ENCODE peak calls at places on chromosomes 4 and X, in four cellular contexts. F, U, V and W are unnamed samples.

GRCh38 chr4:39526283-39526682 is 956 bp downstream of the UGDH start:
- DNase-seq in F (no peak), U (no peak), V (no peak), W (no peak)

GRCh38 chr4:157700898-157701694 is 471.7 kb downstream of the GASK1B start:
- DNase-seq in F (no peak), U (peak; percentile 28), V (no peak), W (no peak)

GRCh38 chr4:7201351-7202305 is 9.3 kb downstream of the SORCS2 start:
- DNase-seq in F (no peak), U (peak; percentile 14), V (no peak), W (no peak)

GRCh38 chr4:77600521-77601451 is 4.8 kb upstream of the CXCL13 start:
- DNase-seq in F (peak; percentile 29), U (peak; percentile 59), V (no peak), W (peak; percentile 44)

GRCh38 chr4:1047106-1047975 is 35.9 kb downstream of the FGFRL1 start:
- DNase-seq in F (no peak), U (no peak), V (no peak), W (peak; percentile 41)

GRCh38 chr4:39970559-39971270 is 7.0 kb downstream of the PDS5A start:
- DNase-seq in F (no peak), U (peak; percentile 87), V (peak; percentile 23), W (peak; percentile 43)

GRCh38 chr4:150931796-150932195 is 83.3 kb downstream of the LRBA start:
- DNase-seq in F (no peak), U (no peak), V (no peak), W (no peak)

GRCh38 chr4:111266937-111267336 is 644.1 kb upstream of the PITX2 start:
- DNase-seq in F (no peak), U (no peak), V (no peak), W (no peak)

GRCh38 chr4:104901438-104901837 is 245.2 kb upstream of the TET2 start:
- DNase-seq in F (no peak), U (peak; percentile 48), V (peak; percentile 1), W (peak; percentile 28)

GRCh38 chr4:80173387-80173786 is 23.9 kb upstream of the PRDM8 start:
- DNase-seq in F (peak; percentile 88), U (no peak), V (no peak), W (no peak)

GRCh38 chr4:25100156-25100555 is 60.1 kb downstream of the SEPSECS start:
- DNase-seq in F (no peak), U (no peak), V (no peak), W (no peak)

GRCh38 chr4:69830529-69831269 is 29.2 kb downstream of the SULT1E1 start:
- DNase-seq in F (no peak), U (peak; percentile 47), V (no peak), W (peak; percentile 45)

GRCh38 chr4:130257271-130257670 is 1161.3 kb downstream of the C4orf33 start:
- DNase-seq in F (peak; percentile 22), U (no peak), V (no peak), W (no peak)

GRCh38 chrX:36856849-36857248 is 151.3 kb upstream of the FAM47C start:
- DNase-seq in F (peak; percentile 2), U (no peak), V (no peak), W (no peak)

GRCh38 chr4:5753766-5754528 is 42.9 kb downstream of the EVC start:
- DNase-seq in F (peak; percentile 97), U (no peak), V (no peak), W (no peak)

GRCh38 chr4:166602068-166602467 is 632.2 kb downstream of the SPOCK3 start:
- DNase-seq in F (no peak), U (no peak), V (no peak), W (no peak)

GRCh38 chr4:182807346-182807745 is 109.8 kb downstream of the DCTD start:
- DNase-seq in F (no peak), U (no peak), V (no peak), W (no peak)

GRCh38 chr4:40475609-40476008 is 140.5 kb downstream of the CHRNA9 start:
- DNase-seq in F (no peak), U (peak; percentile 18), V (no peak), W (no peak)

GRCh38 chr4:188282620-188283232 is 143.5 kb downstream of the TRIML1 start:
- DNase-seq in F (no peak), U (peak; percentile 40), V (peak; percentile 17), W (peak; percentile 66)

GRCh38 chr4:32775049-32775448 is 2054.9 kb downstream of the PCDH7 start:
- DNase-seq in F (no peak), U (peak; percentile 80), V (no peak), W (peak; percentile 46)

GRCh38 chr4:48660347-48660746 is 119.7 kb downstream of the FRYL start:
- DNase-seq in F (no peak), U (no peak), V (no peak), W (no peak)

GRCh38 chr4:89196056-89196674 is 84.8 kb downstream of the TIGD2 start:
- DNase-seq in F (no peak), U (peak; percentile 89), V (no peak), W (no peak)

GRCh38 chr4:23932935-23933334 is 43.1 kb upstream of the PPARGC1A start:
- DNase-seq in F (peak; percentile 8), U (peak; percentile 91), V (peak; percentile 43), W (peak; percentile 68)

GRCh38 chr4:51995647-51996046 is 24.5 kb downstream of the LRRC66 start:
- DNase-seq in F (no peak), U (peak; percentile 10), V (no peak), W (no peak)

GRCh38 chr4:16264798-16265197 is 38.5 kb upstream of the TAPT1 start:
- DNase-seq in F (peak; percentile 58), U (peak; percentile 29), V (no peak), W (no peak)

GRCh38 chr4:114384629-114385028 is 214.0 kb upstream of the UGT8 start:
- DNase-seq in F (peak; percentile 77), U (peak; percentile 28), V (no peak), W (no peak)

GRCh38 chr4:125317526-125317880 is 2.7 kb downstream of the FAT4 start:
- DNase-seq in F (peak; percentile 54), U (peak; percentile 71), V (no peak), W (peak; percentile 72)

GRCh38 chr4:77617203-77617602 is 11.6 kb downstream of the CXCL13 start:
- DNase-seq in F (no peak), U (peak; percentile 45), V (no peak), W (no peak)

GRCh38 chr4:38114435-38114834 is 154.2 kb downstream of the PTTG2 start:
- DNase-seq in F (no peak), U (no peak), V (peak; percentile 25), W (peak; percentile 57)

GRCh38 chr4:60463846-60464502 is 736.2 kb upstream of the ADGRL3 start:
- DNase-seq in F (no peak), U (peak; percentile 42), V (no peak), W (no peak)

GRCh38 chrX:8629871-8630270 is 102.1 kb downstream of the ANOS1 start:
- DNase-seq in F (peak; percentile 4), U (no peak), V (no peak), W (no peak)

GRCh38 chrX:20159811-20160385 is 18.3 kb upstream of the EIF1AX start:
- DNase-seq in F (no peak), U (no peak), V (no peak), W (no peak)
- H4K5ac ChIP-seq in F (no peak overlapping the region), U (no peak overlapping the region), V (no peak overlapping the region), W (no peak overlapping the region)

GRCh38 chr4:8710416-8710815 is 117.9 kb downstream of the CPZ start:
- DNase-seq in F (no peak), U (no peak), V (no peak), W (no peak)

GRCh38 chr4:8709729-8710360 is 117.3 kb downstream of the CPZ start:
- DNase-seq in F (no peak), U (no peak), V (no peak), W (peak; percentile 26)

GRCh38 chr4:8708401-8709021 is 115.9 kb downstream of the CPZ start:
- DNase-seq in F (no peak), U (no peak), V (no peak), W (no peak)

GRCh38 chr4:8710946-8711345 is 118.4 kb downstream of the CPZ start:
- DNase-seq in F (no peak), U (no peak), V (no peak), W (no peak)

DNA sequence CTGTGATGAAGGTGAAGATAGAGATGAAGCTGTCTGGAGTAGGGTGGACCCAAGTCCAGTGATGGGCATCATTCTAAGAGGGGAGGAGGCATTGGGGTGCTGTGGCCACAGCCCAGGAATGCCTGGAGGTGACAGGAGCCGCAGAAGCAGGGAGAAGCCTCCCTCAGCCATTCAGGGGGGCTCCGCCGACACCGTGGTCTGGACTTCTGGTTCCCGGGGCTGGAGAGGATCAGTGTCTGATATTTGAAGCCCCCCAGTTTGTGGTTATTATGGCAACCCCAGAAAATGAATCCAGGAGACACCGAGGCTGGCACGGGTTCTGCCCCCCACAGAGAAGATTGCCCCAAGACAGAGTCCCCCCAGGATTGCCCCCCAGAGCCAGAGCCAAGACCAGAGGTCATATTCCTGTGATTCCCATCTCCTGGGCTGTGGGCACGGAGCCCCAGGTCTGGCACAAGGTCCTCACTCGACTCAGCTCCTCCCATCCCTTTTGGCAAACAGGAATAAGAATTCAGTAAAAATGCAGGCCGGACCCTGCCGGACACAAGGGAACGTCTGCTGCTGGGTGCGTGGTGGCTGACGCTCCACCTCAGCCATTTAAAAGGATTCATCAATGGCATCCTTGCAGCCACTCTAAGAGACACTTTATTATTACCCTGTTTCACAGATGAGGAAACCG is 116.6 kb downstream of the CPZ start:
- DNase-seq in F (no peak), U (no peak), V (no peak), W (peak; percentile 12)
- H4K5ac ChIP-seq in F (no peak overlapping the region), U (no peak overlapping the region), V (no peak overlapping the region), W (no peak overlapping the region)

GRCh38 chrX:49308604-49309269 is 5.3 kb downstream of the GAGE10 start:
- DNase-seq in F (no peak), U (no peak), V (no peak), W (no peak)
- H4K5ac ChIP-seq in F (no peak overlapping the region), U (no peak overlapping the region), V (peak overlapping the region; percentile 95), W (peak overlapping the region; percentile 31)

DNA sequence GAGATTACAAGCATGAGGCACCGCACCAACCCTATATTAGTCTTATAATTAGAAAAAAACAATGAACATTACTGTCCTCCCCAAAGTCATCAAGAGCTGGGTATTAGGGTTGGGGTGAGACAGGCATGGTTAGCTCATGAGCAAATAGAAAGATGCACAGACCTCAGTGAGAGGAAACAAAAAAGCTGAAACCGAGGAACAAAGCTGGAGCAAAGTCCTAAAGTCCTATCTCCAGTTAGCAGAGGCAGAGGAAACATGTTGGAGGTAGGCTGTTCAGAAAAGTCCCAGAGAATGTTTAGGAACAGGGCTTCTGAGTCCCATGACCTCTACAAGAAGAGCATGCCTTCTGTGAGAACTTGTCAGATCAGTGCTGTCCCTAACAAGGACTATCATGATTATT is 4.6 kb upstream of the PCYT1B start:
- DNase-seq in F (no peak), U (no peak), V (no peak), W (no peak)
- H4K5ac ChIP-seq in F (no peak overlapping the region), U (no peak overlapping the region), V (no peak overlapping the region), W (no peak overlapping the region)

DNA sequence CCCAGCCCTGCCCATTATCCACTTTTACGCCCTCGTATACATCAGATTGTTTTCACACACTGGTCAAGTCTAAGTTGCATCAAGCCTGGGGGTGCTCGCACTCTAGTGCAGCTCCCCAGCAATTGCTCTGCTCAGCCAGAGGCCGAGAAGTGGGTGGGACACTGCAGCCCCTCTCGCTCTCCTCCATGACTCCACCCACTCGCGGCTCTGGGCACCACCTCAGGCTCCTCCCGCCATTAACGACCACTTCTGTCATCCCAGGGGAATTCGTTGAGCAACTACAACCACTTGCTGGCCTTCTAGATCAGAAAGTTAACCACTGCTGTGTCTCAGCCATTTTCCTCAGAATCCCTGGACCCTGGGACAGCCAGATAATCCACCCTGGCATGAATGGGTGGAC is 53.6 kb downstream of the ETNPPL start:
- DNase-seq in F (no peak), U (peak; percentile 29), V (no peak), W (no peak)
- H4K5ac ChIP-seq in F (no peak overlapping the region), U (no peak overlapping the region), V (no peak overlapping the region), W (no peak overlapping the region)